ENCODE peak calls at places on chromosomes 7 and 10, in ten cellular contexts. O is prostate gland; F is HFF-Myc; M is iPS DF 6.9; X is M059J; K is left ventricle myocardium superior; G is SK-N-DZ; E is T-helper 2 cell; P is NCI-H510A; D is stimulated activated CD8-positive, alpha-beta memory T cell treated with anti-CD3 and anti-CD28 coated beads, Interleukin-2, amount 100 ng/mL, for 48 hours. V is an unnamed sample.

GRCh38 chr7:25711940-25712339 is 440.1 kb upstream of the NFE2L3 start:
- DNase-seq in O (no peak), F (no peak), M (no peak), X (no peak), K (no peak), G (no peak), E (no peak), P (no peak), D (no peak), V (no peak)

GRCh38 chr7:81299272-81299671 is 380.4 kb upstream of the SEMA3C start:
- DNase-seq in O (no peak), F (peak; percentile 89), M (no peak), X (peak; percentile 96), K (no peak), G (no peak), E (no peak), P (no peak), D (no peak), V (no peak)

GRCh38 chr10:72851524-72851923 is 42.0 kb upstream of the OIT3 start:
- DNase-seq in O (no peak), F (no peak), M (no peak), X (no peak), K (no peak), G (no peak), E (no peak), P (no peak), D (no peak), V (no peak)

GRCh38 chr10:91652364-91652763 is 19.5 kb upstream of the PPP1R3C start:
- DNase-seq in O (no peak), F (peak; percentile 62), M (no peak), X (peak; percentile 99), K (peak; percentile 35), G (no peak), E (no peak), P (no peak), D (no peak), V (no peak)

GRCh38 chr10:59019603-59020002 is 156.8 kb upstream of the PHYHIPL start:
- DNase-seq in O (no peak), F (no peak), M (no peak), X (no peak), K (no peak), G (no peak), E (no peak), P (no peak), D (no peak), V (no peak)

GRCh38 chr10:86440874-86441838 is 74.6 kb upstream of the GRID1 start:
- DNase-seq in O (no peak), F (no peak), M (no peak), X (peak; percentile 67), K (no peak), G (no peak), E (no peak), P (no peak), D (no peak), V (no peak)

GRCh38 chr7:63041786-63042185 is 956.9 kb upstream of the ZNF722 start:
- DNase-seq in O (no peak), F (no peak), M (no peak), X (no peak), K (no peak), G (no peak), E (no peak), P (no peak), D (no peak), V (no peak)

GRCh38 chr10:1416456-1417037 is 320.8 kb downstream of the ADARB2 start:
- DNase-seq in O (no peak), F (no peak), M (no peak), X (no peak), K (no peak), G (no peak), E (no peak), P (no peak), D (no peak), V (no peak)

GRCh38 chr7:1096156-1097119 is 8.5 kb downstream of the GPER1 start:
- DNase-seq in O (peak; percentile 58), F (no peak), M (no peak), X (no peak), K (peak; percentile 51), G (peak; percentile 74), E (no peak), P (no peak), D (no peak), V (peak; percentile 58)

GRCh38 chr7:157250605-157251228 is 86.1 kb upstream of the DNAJB6 start:
- DNase-seq in O (no peak), F (peak; percentile 39), M (peak; percentile 72), X (peak; percentile 50), K (no peak), G (peak; percentile 67), E (peak; percentile 19), P (no peak), D (peak; percentile 24), V (peak; percentile 66)

GRCh38 chr7:64887756-64888508 is 15.1 kb upstream of the ZNF273 start:
- DNase-seq in O (no peak), F (no peak), M (no peak), X (no peak), K (peak; percentile 53), G (no peak), E (no peak), P (no peak), D (peak; percentile 36), V (no peak)

GRCh38 chr10:30313579-30314376 is 35.3 kb downstream of the MTPAP start:
- DNase-seq in O (no peak), F (no peak), M (no peak), X (no peak), K (no peak), G (no peak), E (no peak), P (no peak), D (no peak), V (no peak)

GRCh38 chr7:78383096-78383495 is 584.5 kb downstream of the PHTF2 start:
- DNase-seq in O (no peak), F (no peak), M (no peak), X (no peak), K (no peak), G (no peak), E (no peak), P (no peak), D (no peak), V (no peak)

GRCh38 chr10:88461426-88461825 is 121.7 kb downstream of the RNLS start:
- DNase-seq in O (no peak), F (no peak), M (no peak), X (no peak), K (no peak), G (no peak), E (no peak), P (no peak), D (no peak), V (no peak)

GRCh38 chr10:71984126-71984797 is 20.1 kb downstream of the CHST3 start:
- DNase-seq in O (no peak), F (no peak), M (no peak), X (no peak), K (peak; percentile 22), G (no peak), E (no peak), P (no peak), D (no peak), V (no peak)

GRCh38 chr7:7489546-7489945 is 46.1 kb downstream of the COL28A1 start:
- DNase-seq in O (no peak), F (no peak), M (no peak), X (peak; percentile 25), K (no peak), G (no peak), E (no peak), P (no peak), D (no peak), V (no peak)

GRCh38 chr7:41298343-41298875 is 404.5 kb downstream of the INHBA start:
- DNase-seq in O (no peak), F (peak; percentile 31), M (no peak), X (no peak), K (no peak), G (no peak), E (no peak), P (no peak), D (no peak), V (no peak)

GRCh38 chr10:6321880-6322279 is 119.1 kb downstream of the PFKFB3 start:
- DNase-seq in O (no peak), F (no peak), M (no peak), X (peak; percentile 54), K (no peak), G (no peak), E (no peak), P (no peak), D (no peak), V (no peak)

GRCh38 chr10:107924458-107924857 is 760.0 kb upstream of the SORCS1 start:
- DNase-seq in O (no peak), F (no peak), M (no peak), X (peak; percentile 22), K (no peak), G (no peak), E (no peak), P (no peak), D (no peak), V (no peak)

GRCh38 chr7:112266595-112267270 is 60.2 kb downstream of the ZNF277 start:
- DNase-seq in O (no peak), F (no peak), M (no peak), X (peak; percentile 63), K (no peak), G (no peak), E (no peak), P (no peak), D (no peak), V (no peak)

GRCh38 chr10:97399843-97400545 is 1.1 kb downstream of the RRP12 start:
- DNase-seq in O (peak; percentile 14), F (no peak), M (no peak), X (peak; percentile 76), K (no peak), G (no peak), E (no peak), P (peak; percentile 28), D (no peak), V (peak; percentile 37)

GRCh38 chr10:102335184-102335583 is 60.3 kb upstream of the NFKB2 start:
- DNase-seq in O (peak; percentile 31), F (no peak), M (no peak), X (no peak), K (peak; percentile 74), G (no peak), E (no peak), P (no peak), D (no peak), V (no peak)

GRCh38 chr7:45580053-45580872 is 6.1 kb downstream of the ADCY1 start:
- DNase-seq in O (no peak), F (no peak), M (no peak), X (no peak), K (peak; percentile 54), G (no peak), E (no peak), P (no peak), D (no peak), V (peak; percentile 46)

V was measured in BE2C.